ENCODE peak calls at places on chromosomes 5 and 9, in five cellular contexts. M, P, C, N and Z are unnamed samples.

GRCh38 chr9:114156311-114156657 is 947 bp downstream of the COL27A1 start:
- DNase-seq in P (no peak), N (peak; percentile 42), C (no peak), M (no peak), Z (no peak)

GRCh38 chr5:16713386-16713928 is 96.7 kb upstream of the RETREG1 start:
- DNase-seq in P (no peak), C (no peak), N (peak; percentile 58), M (no peak), Z (peak; percentile 34)

GRCh38 chr9:5185220-5185840 is at the start of gene INSL6:
- DNase-seq in P (no peak), N (no peak), C (no peak), M (no peak), Z (no peak)

GRCh38 chr9:4933177-4933576 is 51.9 kb upstream of the JAK2 start:
- DNase-seq in C (peak; percentile 99), P (peak; percentile 61), N (peak; percentile 90), M (peak; percentile 98), Z (peak; percentile 66)

GRCh38 chr9:72315510-72316287 is 49.3 kb downstream of the ZFAND5 start:
- DNase-seq in M (peak; percentile 64), P (no peak), C (peak; percentile 55), N (peak; percentile 19), Z (peak; percentile 82)

GRCh38 chr5:158877124-158877581 is 222.6 kb downstream of the EBF1 start:
- DNase-seq in P (no peak), C (no peak), N (no peak), M (no peak), Z (no peak)

GRCh38 chr9:38662763-38663593 is 42.6 kb upstream of the ANKRD18A start:
- DNase-seq in C (no peak), N (peak; percentile 72), P (no peak), M (no peak), Z (peak; percentile 16)

GRCh38 chr9:124320062-124320973 is 62.6 kb downstream of the NEK6 start:
- DNase-seq in C (peak; percentile 55), M (peak; percentile 64), N (peak; percentile 71), P (peak; percentile 82), Z (peak; percentile 66)

GRCh38 chr9:36450110-36450732 is 50.2 kb upstream of the RNF38 start:
- DNase-seq in C (peak; percentile 42), P (no peak), M (peak; percentile 51), N (peak; percentile 68), Z (peak; percentile 65)

GRCh38 chr9:14584571-14584970 is 108.7 kb downstream of the ZDHHC21 start:
- DNase-seq in N (no peak), M (no peak), C (no peak), P (no peak), Z (no peak)

GRCh38 chr5:61924251-61924650 is 381.8 kb upstream of the KIF2A start:
- DNase-seq in M (no peak), P (no peak), C (no peak), N (no peak), Z (no peak)

GRCh38 chr5:175550055-175550660 is 71.8 kb downstream of the SFXN1 start:
- DNase-seq in N (no peak), P (no peak), C (no peak), M (no peak), Z (no peak)

GRCh38 chr5:66814146-66814991 is 218.2 kb downstream of the MAST4 start:
- DNase-seq in M (peak; percentile 73), C (peak; percentile 67), N (peak; percentile 76), P (no peak), Z (peak; percentile 63)

GRCh38 chr9:75185585-75186170 is 97.4 kb downstream of the OSTF1 start:
- DNase-seq in C (peak; percentile 26), P (no peak), M (peak; percentile 60), N (peak; percentile 53), Z (peak; percentile 32)

GRCh38 chr5:40627708-40628107 is 52.0 kb upstream of the PTGER4 start:
- DNase-seq in M (no peak), P (no peak), C (no peak), N (no peak), Z (peak; percentile 48)

DNA sequence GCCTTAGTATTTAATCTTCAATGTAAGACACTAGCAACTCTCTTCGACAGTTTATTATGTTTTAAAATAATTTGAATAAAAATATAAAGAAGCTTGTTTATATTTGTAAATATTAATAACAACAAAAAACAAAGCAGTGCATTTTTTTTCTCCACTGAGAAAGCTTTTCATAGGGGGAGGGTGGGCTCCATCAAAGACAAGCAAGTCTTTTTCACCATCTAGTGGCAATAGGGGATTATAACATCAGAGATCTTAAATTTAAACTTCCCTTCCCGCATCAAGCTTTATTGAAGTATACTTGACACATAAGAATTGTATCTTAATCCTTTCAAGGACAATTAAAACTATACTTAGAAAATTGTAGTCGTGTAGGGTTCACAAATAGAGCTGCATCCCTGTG is 9.3 kb upstream of the OR13F1 start:
- DNase-seq in N (no peak), C (no peak), M (no peak), P (no peak), Z (peak; percentile 11)
- TF ChIP-seq CTCF in N (no peak), C (no peak), M (peak; percentile 23), P (no peak), Z (peak; percentile 30)

GRCh38 chr5:139283252-139284166 is 10.0 kb upstream of the MATR3 start:
- DNase-seq in N (no peak), M (no peak), C (no peak), P (no peak), Z (no peak)
- H3K4me3 ChIP-seq in N (no peak overlapping the region), M (no peak overlapping the region), C (no peak overlapping the region), P (no peak overlapping the region), Z (no peak overlapping the region)

GRCh38 chr5:159951387-159951786 is 35.1 kb downstream of the ADRA1B start:
- DNase-seq in M (no peak), P (no peak), C (no peak), N (no peak), Z (no peak)
- TF ChIP-seq CTCF in M (peak; percentile 21), P (no peak), C (no peak), N (peak; percentile 40), Z (peak; percentile 21)

DNA sequence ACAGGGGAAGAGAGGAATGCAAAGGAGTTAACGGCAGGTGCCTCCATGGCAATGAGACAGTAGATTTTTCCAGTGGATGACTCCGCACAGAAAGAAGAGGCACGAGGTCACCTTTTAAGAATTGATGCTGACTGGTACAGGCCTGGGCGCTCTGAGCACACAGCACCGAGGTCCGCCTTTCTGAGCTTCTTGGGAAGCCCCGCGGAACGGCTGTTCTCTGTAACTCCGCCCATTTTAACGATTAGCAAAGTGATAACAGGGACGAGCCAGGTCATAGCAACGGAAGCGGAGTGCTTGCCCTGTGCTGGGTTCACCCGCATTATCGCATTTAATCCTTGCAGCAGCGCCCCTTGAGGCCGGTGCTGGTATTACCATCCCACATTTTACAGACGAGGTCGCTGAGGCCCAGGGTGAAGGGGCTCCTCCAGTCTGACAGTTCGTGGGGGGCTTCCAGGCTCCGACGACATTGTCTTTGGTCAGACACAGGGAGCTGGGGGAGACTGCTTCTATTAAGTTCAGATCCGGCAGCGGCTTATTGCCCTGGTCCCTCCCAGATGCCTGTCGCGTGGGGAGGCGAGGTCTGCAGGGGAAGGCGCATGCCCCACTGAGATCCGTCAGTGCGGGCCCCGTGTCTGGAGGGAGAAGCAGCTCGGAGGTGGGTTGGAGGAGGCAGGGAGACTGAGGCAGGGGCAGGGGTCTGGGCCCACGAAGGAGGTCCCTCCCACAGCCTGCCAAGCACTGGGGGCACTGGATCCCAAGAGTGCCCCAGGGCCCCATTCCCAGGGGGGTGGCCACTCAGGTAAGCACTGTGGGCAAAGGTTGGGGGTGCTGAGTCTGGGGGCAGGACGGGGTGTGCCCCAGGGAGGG is 22.3 kb upstream of the HMCN2 start:
- DNase-seq in P (peak; percentile 85), C (no peak), M (peak; percentile 44), N (peak; percentile 39), Z (peak; percentile 41)
- H3K4me3 ChIP-seq in P (no peak overlapping the region), C (no peak overlapping the region), M (no peak overlapping the region), N (no peak overlapping the region), Z (no peak overlapping the region)

GRCh38 chr5:77129386-77129785 is 42.3 kb upstream of the ZBED3 start:
- DNase-seq in P (peak; percentile 44), M (peak; percentile 14), C (peak; percentile 12), N (peak; percentile 33), Z (peak; percentile 39)
- TF ChIP-seq CTCF in P (no peak), M (peak; percentile 30), C (peak; percentile 23), N (peak; percentile 42), Z (peak; percentile 43)

GRCh38 chr9:129177791-129178578 is at the start of gene IER5L:
- DNase-seq in C (peak; percentile 77), M (peak; percentile 96), N (peak; percentile 96), P (peak; percentile 98), Z (peak; percentile 91)

GRCh38 chr9:129177443-129177790 is 644 bp downstream of the IER5L start:
- DNase-seq in C (no peak), M (peak; percentile 32), P (no peak), N (no peak), Z (no peak)

GRCh38 chr9:129178579-129178909 is 483 bp upstream of the IER5L start:
- DNase-seq in N (no peak), P (no peak), M (no peak), C (no peak), Z (no peak)

GRCh38 chr9:129176786-129177442 is 1.1 kb downstream of the IER5L start:
- DNase-seq in C (no peak), M (peak; percentile 37), N (peak; percentile 56), P (peak; percentile 70), Z (peak; percentile 41)

DNA sequence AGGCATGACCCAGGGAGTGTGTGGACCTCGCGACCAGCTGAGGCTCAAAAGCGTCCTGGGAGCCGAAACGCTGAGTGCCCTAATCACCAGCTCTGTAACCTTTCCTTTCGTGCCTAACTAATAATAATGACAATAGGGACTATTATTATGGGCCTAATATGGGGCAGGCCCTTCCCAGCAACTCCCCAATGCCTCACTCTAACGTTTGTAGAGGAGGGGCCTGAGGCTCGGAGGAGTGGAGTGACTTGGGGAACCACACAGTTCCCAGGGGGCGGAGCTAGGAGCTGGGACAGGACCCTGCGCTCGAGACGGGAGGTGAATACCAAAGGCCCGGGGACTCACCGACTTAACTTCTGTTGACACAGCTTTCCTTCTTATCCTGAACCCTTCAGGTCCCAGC is 922 bp upstream of the IER5L start:
- DNase-seq in P (no peak), C (peak; percentile 17), N (no peak), M (no peak), Z (no peak)
- H3K4me3 ChIP-seq in P (no peak overlapping the region), C (no peak overlapping the region), N (no peak overlapping the region), M (no peak overlapping the region), Z (no peak overlapping the region)

DNA sequence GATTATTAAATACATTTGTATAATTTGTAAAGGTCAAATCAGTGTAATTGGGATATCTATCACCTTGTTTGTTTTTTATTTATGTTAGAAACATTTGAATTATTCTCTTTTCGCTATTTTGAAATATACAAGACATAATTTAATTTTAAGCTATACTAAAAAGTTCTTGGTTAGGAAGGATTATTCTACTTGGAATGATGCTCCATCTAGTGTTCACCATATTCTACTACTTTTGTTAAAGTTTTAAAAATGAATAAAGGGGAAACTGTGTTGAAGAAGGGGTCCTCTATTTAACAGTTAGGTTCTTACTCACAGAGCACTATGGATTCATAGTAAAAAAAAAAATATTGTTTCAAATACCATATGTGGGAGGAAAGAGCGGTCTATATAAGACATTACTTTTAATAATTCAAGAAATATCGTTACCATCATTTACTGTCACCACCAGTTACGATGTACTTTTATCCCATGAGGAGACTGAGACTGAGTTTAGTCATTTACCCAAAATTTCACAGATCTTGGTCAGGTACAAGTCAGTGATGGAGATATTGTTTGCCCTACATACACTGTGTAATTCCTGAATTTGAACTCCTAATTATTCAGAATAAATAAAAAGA is 6.3 kb upstream of the STOM start:
- DNase-seq in P (no peak), N (peak; percentile 64), C (no peak), M (no peak), Z (peak; percentile 56)
- TF ChIP-seq CTCF in P (peak; percentile 55), N (peak; percentile 51), C (no peak), M (peak; percentile 21), Z (peak; percentile 40)